ENCODE peak calls at places on chromosome 16, in five cellular contexts. One of them, this sample, is unnamed.

GRCh38 chr16:12637002-12637401 is 166.7 kb downstream of the CPPED1 start:
- DNase-seq in HCT116: no peak
- DNase-seq in upper lobe of left lung: no peak
- DNase-seq in endothelial cell of umbilical vein: no peak
- DNase-seq in breast epithelium: no peak
- DNase-seq in this sample: no peak

GRCh38 chr16:27245276-27246231 is 23.0 kb downstream of the NSMCE1 start:
- DNase-seq in HCT116: no peak
- DNase-seq in upper lobe of left lung: peak
- DNase-seq in endothelial cell of umbilical vein: no peak
- DNase-seq in breast epithelium: no peak
- DNase-seq in this sample: no peak

GRCh38 chr16:56301391-56301850 is 110.1 kb downstream of the GNAO1 start:
- DNase-seq in HCT116: no peak
- DNase-seq in upper lobe of left lung: no peak
- DNase-seq in endothelial cell of umbilical vein: no peak
- DNase-seq in breast epithelium: no peak
- DNase-seq in this sample: no peak

GRCh38 chr16:78034530-78034929 is 12.2 kb downstream of the CLEC3A start:
- DNase-seq in HCT116: no peak
- DNase-seq in upper lobe of left lung: no peak
- DNase-seq in endothelial cell of umbilical vein: no peak
- DNase-seq in breast epithelium: no peak
- DNase-seq in this sample: no peak

GRCh38 chr16:10039220-10040096 is 142.8 kb downstream of the GRIN2A start:
- DNase-seq in HCT116: no peak
- DNase-seq in upper lobe of left lung: no peak
- DNase-seq in endothelial cell of umbilical vein: no peak
- DNase-seq in breast epithelium: no peak
- DNase-seq in this sample: no peak

GRCh38 chr16:3131755-3132377 is 3.0 kb upstream of the ZNF213 start:
- DNase-seq in HCT116: no peak
- DNase-seq in upper lobe of left lung: no peak
- DNase-seq in endothelial cell of umbilical vein: peak
- DNase-seq in breast epithelium: no peak
- DNase-seq in this sample: peak

GRCh38 chr16:84718-85452 is 6.9 kb downstream of the MPG start:
- DNase-seq in HCT116: no peak
- DNase-seq in upper lobe of left lung: peak
- DNase-seq in endothelial cell of umbilical vein: peak
- DNase-seq in breast epithelium: no peak
- DNase-seq in this sample: peak

GRCh38 chr16:59341368-59341767 is 607.3 kb upstream of the GOT2 start:
- DNase-seq in HCT116: no peak
- DNase-seq in upper lobe of left lung: no peak
- DNase-seq in endothelial cell of umbilical vein: no peak
- DNase-seq in breast epithelium: no peak
- DNase-seq in this sample: no peak

GRCh38 chr16:70611224-70611598 is 35.1 kb upstream of the IL34 start:
- DNase-seq in HCT116: no peak
- DNase-seq in upper lobe of left lung: no peak
- DNase-seq in endothelial cell of umbilical vein: no peak
- DNase-seq in breast epithelium: no peak
- DNase-seq in this sample: no peak

GRCh38 chr16:70470927-70471341 is 16.5 kb downstream of the FCSK start:
- DNase-seq in HCT116: no peak
- DNase-seq in upper lobe of left lung: peak
- DNase-seq in endothelial cell of umbilical vein: peak
- DNase-seq in breast epithelium: no peak
- DNase-seq in this sample: peak

GRCh38 chr16:56864910-56865309 is at the start of gene SLC12A3:
- DNase-seq in HCT116: no peak
- DNase-seq in upper lobe of left lung: no peak
- DNase-seq in endothelial cell of umbilical vein: no peak
- DNase-seq in breast epithelium: no peak
- DNase-seq in this sample: no peak

GRCh38 chr16:3490911-3491629 is 4.2 kb downstream of the C16orf90 start:
- DNase-seq in HCT116: no peak
- DNase-seq in upper lobe of left lung: no peak
- DNase-seq in endothelial cell of umbilical vein: peak
- DNase-seq in breast epithelium: no peak
- DNase-seq in this sample: peak

GRCh38 chr16:89667633-89668032 is 10.0 kb downstream of the SPATA33 start:
- DNase-seq in HCT116: no peak
- DNase-seq in upper lobe of left lung: no peak
- DNase-seq in endothelial cell of umbilical vein: no peak
- DNase-seq in breast epithelium: no peak
- DNase-seq in this sample: no peak

GRCh38 chr16:57809843-57810196 is 7.5 kb upstream of the KIFC3 start:
- DNase-seq in HCT116: no peak
- DNase-seq in upper lobe of left lung: no peak
- DNase-seq in endothelial cell of umbilical vein: no peak
- DNase-seq in breast epithelium: no peak
- DNase-seq in this sample: no peak

GRCh38 chr16:75745823-75746222 is 19.5 kb upstream of the CPHXL start:
- DNase-seq in HCT116: no peak
- DNase-seq in upper lobe of left lung: no peak
- DNase-seq in endothelial cell of umbilical vein: no peak
- DNase-seq in breast epithelium: no peak
- DNase-seq in this sample: no peak

GRCh38 chr16:1542533-1542932 is 9.1 kb downstream of the TMEM204 start:
- DNase-seq in HCT116: no peak
- DNase-seq in upper lobe of left lung: no peak
- DNase-seq in endothelial cell of umbilical vein: no peak
- DNase-seq in breast epithelium: no peak
- DNase-seq in this sample: no peak

GRCh38 chr16:8865145-8865882 is 3.5 kb downstream of the CARHSP1 start:
- DNase-seq in HCT116: no peak
- DNase-seq in upper lobe of left lung: no peak
- DNase-seq in endothelial cell of umbilical vein: no peak
- DNase-seq in breast epithelium: no peak
- DNase-seq in this sample: no peak

GRCh38 chr16:17963185-17963836 is 373.2 kb downstream of the NPIPA8 start:
- DNase-seq in HCT116: no peak
- DNase-seq in upper lobe of left lung: no peak
- DNase-seq in endothelial cell of umbilical vein: no peak
- DNase-seq in breast epithelium: no peak
- DNase-seq in this sample: no peak

GRCh38 chr16:825298-826061 is 24.9 kb upstream of the GNG13 start:
- DNase-seq in HCT116: no peak
- DNase-seq in upper lobe of left lung: no peak
- DNase-seq in endothelial cell of umbilical vein: no peak
- DNase-seq in breast epithelium: no peak
- DNase-seq in this sample: no peak

GRCh38 chr16:48335961-48336360 is 49.3 kb downstream of the SIAH1 start:
- DNase-seq in HCT116: no peak
- DNase-seq in upper lobe of left lung: no peak
- DNase-seq in endothelial cell of umbilical vein: no peak
- DNase-seq in breast epithelium: no peak
- DNase-seq in this sample: no peak

GRCh38 chr16:86993426-86994110 is 323.6 kb downstream of the C16orf95 start:
- DNase-seq in HCT116: no peak
- DNase-seq in upper lobe of left lung: no peak
- DNase-seq in endothelial cell of umbilical vein: no peak
- DNase-seq in breast epithelium: no peak
- DNase-seq in this sample: no peak

GRCh38 chr16:77618011-77618410 is 104.3 kb upstream of the NUDT7 start:
- DNase-seq in HCT116: no peak
- DNase-seq in upper lobe of left lung: no peak
- DNase-seq in endothelial cell of umbilical vein: peak
- DNase-seq in breast epithelium: no peak
- DNase-seq in this sample: no peak

GRCh38 chr16:68592466-68593337 is 52.4 kb upstream of the CDH3 start:
- DNase-seq in HCT116: no peak
- DNase-seq in upper lobe of left lung: no peak
- DNase-seq in endothelial cell of umbilical vein: peak
- DNase-seq in breast epithelium: no peak
- DNase-seq in this sample: no peak

GRCh38 chr16:53952215-53953208 is 248.6 kb downstream of the FTO start:
- DNase-seq in HCT116: no peak
- DNase-seq in upper lobe of left lung: no peak
- DNase-seq in endothelial cell of umbilical vein: peak
- DNase-seq in breast epithelium: no peak
- DNase-seq in this sample: no peak

GRCh38 chr16:80027007-80027965 is 426.7 kb upstream of the MAF start:
- DNase-seq in HCT116: no peak
- DNase-seq in upper lobe of left lung: peak
- DNase-seq in endothelial cell of umbilical vein: peak
- DNase-seq in breast epithelium: peak
- DNase-seq in this sample: peak

GRCh38 chr16:74573622-74574021 is 33.3 kb downstream of the GLG1 start:
- DNase-seq in HCT116: no peak
- DNase-seq in upper lobe of left lung: no peak
- DNase-seq in endothelial cell of umbilical vein: no peak
- DNase-seq in breast epithelium: no peak
- DNase-seq in this sample: no peak

GRCh38 chr16:88585269-88585668 is 15.1 kb downstream of the ZC3H18 start:
- DNase-seq in HCT116: no peak
- DNase-seq in upper lobe of left lung: no peak
- DNase-seq in endothelial cell of umbilical vein: no peak
- DNase-seq in breast epithelium: no peak
- DNase-seq in this sample: no peak

GRCh38 chr16:69798466-69798865 is 36.3 kb downstream of the WWP2 start:
- DNase-seq in HCT116: no peak
- DNase-seq in upper lobe of left lung: no peak
- DNase-seq in endothelial cell of umbilical vein: no peak
- DNase-seq in breast epithelium: no peak
- DNase-seq in this sample: no peak

GRCh38 chr16:51382215-51382614 is 231.1 kb upstream of the SALL1 start:
- DNase-seq in HCT116: no peak
- DNase-seq in upper lobe of left lung: no peak
- DNase-seq in endothelial cell of umbilical vein: no peak
- DNase-seq in breast epithelium: no peak
- DNase-seq in this sample: no peak

GRCh38 chr16:63461248-63461841 is 1425.1 kb upstream of the CDH8 start:
- DNase-seq in HCT116: no peak
- DNase-seq in upper lobe of left lung: no peak
- DNase-seq in endothelial cell of umbilical vein: peak
- DNase-seq in breast epithelium: no peak
- DNase-seq in this sample: no peak

GRCh38 chr16:21302898-21303528 is 24.9 kb upstream of the CRYM start:
- DNase-seq in HCT116: peak
- DNase-seq in upper lobe of left lung: no peak
- DNase-seq in endothelial cell of umbilical vein: no peak
- DNase-seq in breast epithelium: no peak
- DNase-seq in this sample: no peak

GRCh38 chr16:53058441-53058840 is 3.6 kb downstream of the CHD9 start:
- DNase-seq in HCT116: no peak
- DNase-seq in upper lobe of left lung: no peak
- DNase-seq in endothelial cell of umbilical vein: no peak
- DNase-seq in breast epithelium: no peak
- DNase-seq in this sample: no peak

GRCh38 chr16:57992084-57992483 is 8.4 kb downstream of the ZNF319 start:
- DNase-seq in HCT116: no peak
- DNase-seq in upper lobe of left lung: no peak
- DNase-seq in endothelial cell of umbilical vein: no peak
- DNase-seq in breast epithelium: no peak
- DNase-seq in this sample: no peak

GRCh38 chr16:30006095-30006473 is 4.7 kb downstream of the DOC2A start:
- DNase-seq in HCT116: no peak
- DNase-seq in upper lobe of left lung: no peak
- DNase-seq in endothelial cell of umbilical vein: no peak
- DNase-seq in breast epithelium: no peak
- DNase-seq in this sample: no peak

GRCh38 chr16:28935333-28935732 is 3.6 kb downstream of the CD19 start:
- DNase-seq in HCT116: no peak
- DNase-seq in upper lobe of left lung: no peak
- DNase-seq in endothelial cell of umbilical vein: no peak
- DNase-seq in breast epithelium: no peak
- DNase-seq in this sample: no peak

GRCh38 chr16:85829751-85830445 is 30.4 kb downstream of the COX4I1 start:
- DNase-seq in HCT116: no peak
- DNase-seq in upper lobe of left lung: peak
- DNase-seq in endothelial cell of umbilical vein: no peak
- DNase-seq in breast epithelium: no peak
- DNase-seq in this sample: no peak
- H3K4me3 ChIP-seq in HCT116: no peak
- H3K4me3 ChIP-seq in upper lobe of left lung: no peak
- H3K4me3 ChIP-seq in endothelial cell of umbilical vein: no peak
- H3K4me3 ChIP-seq in breast epithelium: no peak
- H3K4me3 ChIP-seq in this sample: no peak

GRCh38 chr16:11229432-11229831 is 26.6 kb downstream of the SOCS1 start:
- DNase-seq in HCT116: no peak
- DNase-seq in upper lobe of left lung: no peak
- DNase-seq in endothelial cell of umbilical vein: no peak
- DNase-seq in breast epithelium: no peak
- DNase-seq in this sample: no peak

GRCh38 chr16:11224894-11225676 is 30.9 kb downstream of the SOCS1 start:
- DNase-seq in HCT116: no peak
- DNase-seq in upper lobe of left lung: no peak
- DNase-seq in endothelial cell of umbilical vein: no peak
- DNase-seq in breast epithelium: no peak
- DNase-seq in this sample: peak

GRCh38 chr16:11224096-11224893 is 31.7 kb downstream of the SOCS1 start:
- DNase-seq in HCT116: no peak
- DNase-seq in upper lobe of left lung: peak
- DNase-seq in endothelial cell of umbilical vein: no peak
- DNase-seq in breast epithelium: no peak
- DNase-seq in this sample: peak

GRCh38 chr16:11229906-11230305 is 26.1 kb downstream of the SOCS1 start:
- DNase-seq in HCT116: no peak
- DNase-seq in upper lobe of left lung: no peak
- DNase-seq in endothelial cell of umbilical vein: no peak
- DNase-seq in breast epithelium: peak
- DNase-seq in this sample: peak

GRCh38 chr16:11225677-11226549 is 30.1 kb downstream of the SOCS1 start:
- DNase-seq in HCT116: no peak
- DNase-seq in upper lobe of left lung: no peak
- DNase-seq in endothelial cell of umbilical vein: no peak
- DNase-seq in breast epithelium: no peak
- DNase-seq in this sample: no peak
- TF ChIP-seq POLR2AphosphoS5 in HCT116: no peak
- TF ChIP-seq POLR2AphosphoS5 in upper lobe of left lung: no peak
- TF ChIP-seq POLR2AphosphoS5 in endothelial cell of umbilical vein: no peak
- TF ChIP-seq POLR2AphosphoS5 in breast epithelium: no peak
- TF ChIP-seq POLR2AphosphoS5 in this sample: no peak

GRCh38 chr16:14005335-14005734 is 65.8 kb upstream of the MRTFB start:
- DNase-seq in HCT116: no peak
- DNase-seq in upper lobe of left lung: no peak
- DNase-seq in endothelial cell of umbilical vein: no peak
- DNase-seq in breast epithelium: no peak
- DNase-seq in this sample: no peak
- H3K4me3 ChIP-seq in HCT116: no peak
- H3K4me3 ChIP-seq in upper lobe of left lung: no peak
- H3K4me3 ChIP-seq in endothelial cell of umbilical vein: no peak
- H3K4me3 ChIP-seq in breast epithelium: no peak
- H3K4me3 ChIP-seq in this sample: no peak

GRCh38 chr16:13767215-13767614 is 152.7 kb upstream of the ERCC4 start:
- DNase-seq in HCT116: no peak
- DNase-seq in upper lobe of left lung: no peak
- DNase-seq in endothelial cell of umbilical vein: no peak
- DNase-seq in breast epithelium: no peak
- DNase-seq in this sample: no peak
- TF ChIP-seq POLR2AphosphoS5 in HCT116: no peak
- TF ChIP-seq POLR2AphosphoS5 in upper lobe of left lung: no peak
- TF ChIP-seq POLR2AphosphoS5 in endothelial cell of umbilical vein: no peak
- TF ChIP-seq POLR2AphosphoS5 in breast epithelium: no peak
- TF ChIP-seq POLR2AphosphoS5 in this sample: no peak